ENCODE peak calls at places on chromosomes 1 and 21, in five cellular contexts. One of them, this sample, is unnamed.

GRCh38 chr1:75502776-75503175 is 108.1 kb downstream of the SLC44A5 start:
- DNase-seq in Peyer's patch: no peak
- DNase-seq in stomach: no peak
- DNase-seq in tibial nerve: no peak
- DNase-seq in transverse colon: no peak
- DNase-seq in this sample: no peak

GRCh38 chr21:34510148-34511142 is 1.6 kb downstream of the KCNE1 start:
- DNase-seq in Peyer's patch: peak
- DNase-seq in transverse colon: peak
- DNase-seq in tibial nerve: peak
- DNase-seq in stomach: peak
- DNase-seq in this sample: no peak

GRCh38 chr1:54324031-54324654 is 82.1 kb downstream of the SSBP3 start:
- DNase-seq in transverse colon: no peak
- DNase-seq in tibial nerve: no peak
- DNase-seq in Peyer's patch: no peak
- DNase-seq in stomach: no peak
- DNase-seq in this sample: no peak

GRCh38 chr1:8023995-8024313 is 2.2 kb downstream of the ERRFI1 start:
- DNase-seq in stomach: no peak
- DNase-seq in tibial nerve: no peak
- DNase-seq in Peyer's patch: no peak
- DNase-seq in transverse colon: no peak
- DNase-seq in this sample: no peak

GRCh38 chr1:168628807-168629206 is 52.4 kb downstream of the XCL1 start:
- DNase-seq in tibial nerve: no peak
- DNase-seq in stomach: no peak
- DNase-seq in Peyer's patch: no peak
- DNase-seq in transverse colon: no peak
- DNase-seq in this sample: no peak

GRCh38 chr1:186900539-186901237 is 71.9 kb downstream of the PLA2G4A start:
- DNase-seq in stomach: no peak
- DNase-seq in transverse colon: no peak
- DNase-seq in Peyer's patch: no peak
- DNase-seq in tibial nerve: no peak
- DNase-seq in this sample: no peak

GRCh38 chr1:30087465-30087864 is 635.9 kb downstream of the MATN1 start:
- DNase-seq in tibial nerve: no peak
- DNase-seq in stomach: no peak
- DNase-seq in transverse colon: no peak
- DNase-seq in Peyer's patch: no peak
- DNase-seq in this sample: no peak

GRCh38 chr1:51973587-51974474 is 16.7 kb downstream of the RAB3B start:
- DNase-seq in Peyer's patch: no peak
- DNase-seq in tibial nerve: no peak
- DNase-seq in transverse colon: no peak
- DNase-seq in stomach: no peak
- DNase-seq in this sample: no peak

GRCh38 chr1:56580771-56581170 is 1.4 kb upstream of the PLPP3 start:
- DNase-seq in transverse colon: no peak
- DNase-seq in Peyer's patch: no peak
- DNase-seq in tibial nerve: no peak
- DNase-seq in stomach: no peak
- DNase-seq in this sample: no peak

GRCh38 chr21:44871576-44872265 is 1.8 kb downstream of the PTTG1IP start:
- DNase-seq in tibial nerve: peak
- DNase-seq in stomach: peak
- DNase-seq in transverse colon: peak
- DNase-seq in Peyer's patch: peak
- DNase-seq in this sample: no peak

GRCh38 chr1:46818591-46818990 is 19.7 kb downstream of the CYP4B1 start:
- DNase-seq in tibial nerve: no peak
- DNase-seq in stomach: no peak
- DNase-seq in Peyer's patch: no peak
- DNase-seq in transverse colon: no peak
- DNase-seq in this sample: no peak

GRCh38 chr1:224632381-224632871 is 16.3 kb downstream of the CNIH3 start:
- DNase-seq in Peyer's patch: no peak
- DNase-seq in transverse colon: no peak
- DNase-seq in tibial nerve: no peak
- DNase-seq in stomach: peak
- DNase-seq in this sample: no peak

GRCh38 chr21:45224189-45224938 is 63.3 kb downstream of the POFUT2 start:
- DNase-seq in Peyer's patch: no peak
- DNase-seq in tibial nerve: no peak
- DNase-seq in transverse colon: peak
- DNase-seq in stomach: no peak
- DNase-seq in this sample: no peak

GRCh38 chr21:14116080-14116481 is 94.7 kb downstream of the LIPI start:
- DNase-seq in tibial nerve: no peak
- DNase-seq in transverse colon: no peak
- DNase-seq in stomach: no peak
- DNase-seq in Peyer's patch: no peak
- DNase-seq in this sample: no peak

GRCh38 chr1:35883681-35884155 is 709 bp downstream of the AGO1 start:
- DNase-seq in tibial nerve: no peak
- DNase-seq in Peyer's patch: peak
- DNase-seq in stomach: peak
- DNase-seq in transverse colon: peak
- DNase-seq in this sample: no peak

GRCh38 chr1:38088366-38088765 is 41.8 kb upstream of the POU3F1 start:
- DNase-seq in stomach: no peak
- DNase-seq in tibial nerve: no peak
- DNase-seq in Peyer's patch: no peak
- DNase-seq in transverse colon: no peak
- DNase-seq in this sample: no peak

GRCh38 chr1:234597894-234598293 is 12.1 kb downstream of the IRF2BP2 start:
- DNase-seq in tibial nerve: no peak
- DNase-seq in stomach: peak
- DNase-seq in Peyer's patch: no peak
- DNase-seq in transverse colon: peak
- DNase-seq in this sample: no peak

GRCh38 chr1:42928859-42929258 is 29.8 kb downstream of the SLC2A1 start:
- DNase-seq in stomach: no peak
- DNase-seq in Peyer's patch: no peak
- DNase-seq in tibial nerve: no peak
- DNase-seq in transverse colon: no peak
- DNase-seq in this sample: no peak

GRCh38 chr1:145845144-145845513 is 301 bp upstream of the NUDT17 start:
- DNase-seq in tibial nerve: no peak
- DNase-seq in Peyer's patch: no peak
- DNase-seq in transverse colon: no peak
- DNase-seq in stomach: no peak
- DNase-seq in this sample: no peak

GRCh38 chr1:34884536-34884935 is 25.0 kb upstream of the SMIM12 start:
- DNase-seq in tibial nerve: no peak
- DNase-seq in transverse colon: no peak
- DNase-seq in stomach: no peak
- DNase-seq in Peyer's patch: no peak
- DNase-seq in this sample: no peak

GRCh38 chr21:36708512-36709029 is 9.7 kb downstream of the SIM2 start:
- DNase-seq in stomach: peak
- DNase-seq in transverse colon: no peak
- DNase-seq in Peyer's patch: no peak
- DNase-seq in tibial nerve: no peak
- DNase-seq in this sample: no peak

GRCh38 chr21:36709868-36710728 is 11.2 kb downstream of the SIM2 start:
- DNase-seq in stomach: peak
- DNase-seq in tibial nerve: no peak
- DNase-seq in transverse colon: peak
- DNase-seq in Peyer's patch: no peak
- DNase-seq in this sample: no peak

GRCh38 chr21:36710729-36711048 is 11.8 kb downstream of the SIM2 start:
- DNase-seq in stomach: peak
- DNase-seq in Peyer's patch: no peak
- DNase-seq in transverse colon: peak
- DNase-seq in tibial nerve: no peak
- DNase-seq in this sample: no peak

GRCh38 chr21:36707763-36708511 is 9.0 kb downstream of the SIM2 start:
- DNase-seq in Peyer's patch: no peak
- DNase-seq in tibial nerve: no peak
- DNase-seq in stomach: no peak
- DNase-seq in transverse colon: no peak
- DNase-seq in this sample: no peak

GRCh38 chr21:36709030-36709867 is 10.3 kb downstream of the SIM2 start:
- DNase-seq in transverse colon: no peak
- DNase-seq in tibial nerve: no peak
- DNase-seq in stomach: peak
- DNase-seq in Peyer's patch: no peak
- DNase-seq in this sample: no peak
- H3K4me3 ChIP-seq in transverse colon: no peak
- H3K4me3 ChIP-seq in tibial nerve: peak
- H3K4me3 ChIP-seq in stomach: peak
- H3K4me3 ChIP-seq in Peyer's patch: no peak
- H3K4me3 ChIP-seq in this sample: peak

GRCh38 chr1:19815801-19816736 is 986 bp upstream of the RNF186 start:
- DNase-seq in Peyer's patch: peak
- DNase-seq in tibial nerve: no peak
- DNase-seq in transverse colon: peak
- DNase-seq in stomach: peak
- DNase-seq in this sample: no peak

GRCh38 chr1:19812875-19813650 is 2.0 kb downstream of the RNF186 start:
- DNase-seq in Peyer's patch: peak
- DNase-seq in stomach: no peak
- DNase-seq in tibial nerve: no peak
- DNase-seq in transverse colon: peak
- DNase-seq in this sample: no peak

GRCh38 chr1:19813651-19813960 is 1.5 kb downstream of the RNF186 start:
- DNase-seq in tibial nerve: no peak
- DNase-seq in transverse colon: no peak
- DNase-seq in stomach: no peak
- DNase-seq in Peyer's patch: peak
- DNase-seq in this sample: no peak

GRCh38 chr1:19814244-19814661 is 830 bp downstream of the RNF186 start:
- DNase-seq in stomach: no peak
- DNase-seq in Peyer's patch: peak
- DNase-seq in transverse colon: no peak
- DNase-seq in tibial nerve: no peak
- DNase-seq in this sample: no peak

GRCh38 chr1:19814681-19815503 is at the start of gene RNF186:
- DNase-seq in Peyer's patch: peak
- DNase-seq in transverse colon: peak
- DNase-seq in stomach: peak
- DNase-seq in tibial nerve: no peak
- DNase-seq in this sample: no peak
- H3K27ac ChIP-seq in Peyer's patch: no peak
- H3K27ac ChIP-seq in transverse colon: peak
- H3K27ac ChIP-seq in stomach: peak
- H3K27ac ChIP-seq in tibial nerve: no peak
- H3K27ac ChIP-seq in this sample: no peak

DNA sequence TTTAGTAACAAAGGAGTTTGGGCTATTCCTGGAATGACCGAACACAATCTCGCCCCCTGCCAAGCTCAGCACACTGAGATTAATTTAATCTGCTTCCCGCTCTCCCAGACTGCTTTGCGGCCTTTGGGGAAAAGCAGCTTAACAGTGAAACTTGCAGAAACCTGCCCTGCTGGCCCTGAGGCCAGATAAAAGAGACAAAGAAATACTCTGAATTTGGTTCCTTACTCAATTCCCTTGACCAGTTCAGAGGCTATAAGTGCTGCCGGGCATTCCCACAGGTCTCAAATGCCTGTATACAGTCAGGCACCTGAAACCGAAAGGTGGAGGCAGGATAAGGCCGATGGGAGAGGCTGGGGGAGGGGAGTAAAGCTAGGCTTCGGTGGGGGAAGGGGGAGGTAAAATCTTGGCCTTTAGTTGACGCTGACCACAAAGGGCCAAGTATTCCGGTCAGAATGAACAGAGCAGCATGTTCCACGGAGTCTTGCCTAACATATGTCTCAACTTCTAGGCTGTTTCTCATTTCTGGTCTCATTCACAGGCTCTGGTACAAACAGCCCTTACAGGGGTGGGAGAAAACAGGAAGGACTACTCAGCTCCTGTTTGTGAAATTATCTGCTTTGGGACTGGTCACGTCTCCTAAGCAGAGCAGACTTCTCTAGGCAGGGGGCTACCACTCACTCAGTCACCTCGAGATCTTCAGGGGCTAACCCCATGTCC is 17.8 kb upstream of the A3GALT2 start:
- DNase-seq in Peyer's patch: no peak
- DNase-seq in tibial nerve: peak
- DNase-seq in transverse colon: peak
- DNase-seq in stomach: peak
- DNase-seq in this sample: no peak
- TF ChIP-seq POLR2A in Peyer's patch: no peak
- TF ChIP-seq POLR2A in tibial nerve: peak
- TF ChIP-seq POLR2A in transverse colon: peak
- TF ChIP-seq POLR2A in stomach: no peak
- TF ChIP-seq POLR2A in this sample: peak

GRCh38 chr1:154866995-154867795 is 2.9 kb downstream of the KCNN3 start:
- DNase-seq in tibial nerve: no peak
- DNase-seq in stomach: peak
- DNase-seq in transverse colon: peak
- DNase-seq in Peyer's patch: no peak
- DNase-seq in this sample: no peak

GRCh38 chr1:154863702-154864174 is 6.3 kb downstream of the KCNN3 start:
- DNase-seq in Peyer's patch: no peak
- DNase-seq in tibial nerve: no peak
- DNase-seq in transverse colon: peak
- DNase-seq in stomach: peak
- DNase-seq in this sample: no peak

GRCh38 chr1:154866257-154866994 is 3.7 kb downstream of the KCNN3 start:
- DNase-seq in stomach: no peak
- DNase-seq in Peyer's patch: no peak
- DNase-seq in tibial nerve: no peak
- DNase-seq in transverse colon: no peak
- DNase-seq in this sample: no peak

GRCh38 chr1:154864189-154864985 is 5.7 kb downstream of the KCNN3 start:
- DNase-seq in stomach: no peak
- DNase-seq in transverse colon: no peak
- DNase-seq in tibial nerve: no peak
- DNase-seq in Peyer's patch: no peak
- DNase-seq in this sample: no peak

DNA sequence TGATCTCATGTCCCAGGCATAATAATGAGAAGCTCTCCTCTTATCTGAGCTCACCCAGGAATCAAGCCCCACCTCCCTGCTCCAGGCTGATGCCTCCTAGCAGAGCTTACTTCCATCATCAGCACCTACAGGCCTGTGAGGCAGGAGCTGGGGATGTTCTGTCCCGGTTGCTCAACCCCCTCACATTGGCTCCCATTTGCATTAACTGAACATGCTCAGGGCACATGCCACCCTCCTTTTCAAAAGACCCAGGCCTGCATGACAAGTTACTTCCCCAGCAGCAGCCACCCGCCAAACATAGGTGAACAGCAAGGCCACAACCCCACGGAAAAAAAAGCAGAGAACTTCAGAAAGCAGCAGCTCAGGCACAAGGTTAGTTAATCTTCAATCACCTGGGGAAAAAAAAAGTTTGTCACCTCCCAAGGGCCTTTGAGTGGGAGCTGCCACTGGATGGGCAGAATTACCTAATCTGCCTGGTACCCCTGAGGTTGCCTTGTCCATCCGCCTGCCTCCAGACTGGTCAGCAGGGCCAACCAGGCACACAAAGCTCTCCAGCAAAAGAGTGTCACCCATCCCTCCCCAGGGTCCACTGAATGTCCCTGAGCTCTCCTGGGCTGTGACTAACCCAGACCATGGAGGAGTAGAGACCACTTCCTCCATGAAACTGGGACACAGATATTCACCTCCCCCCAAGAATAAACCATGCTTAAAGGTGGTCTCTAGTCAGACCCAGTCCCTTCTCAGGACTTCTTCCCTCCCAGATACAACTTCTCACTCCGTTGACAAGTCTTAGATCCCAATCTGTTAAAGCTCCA is 4.4 kb downstream of the KCNN3 start:
- DNase-seq in tibial nerve: no peak
- DNase-seq in stomach: no peak
- DNase-seq in Peyer's patch: no peak
- DNase-seq in transverse colon: no peak
- DNase-seq in this sample: no peak
- H3K4me3 ChIP-seq in tibial nerve: no peak
- H3K4me3 ChIP-seq in stomach: no peak
- H3K4me3 ChIP-seq in Peyer's patch: no peak
- H3K4me3 ChIP-seq in transverse colon: no peak
- H3K4me3 ChIP-seq in this sample: no peak

This sample was measured in esophagus squamous epithelium.